ENCODE peak calls at places on chromosome 4, in ten cellular contexts. H is GM23248, A is mammary epithelial cell, B is PC-3, Q is IMR-90, W is HCT116, V is colonic mucosa, C is neural progenitor cell, L is astrocyte, R is mesenchymal stem cell. J is an unnamed sample. For H3K36me3, the result is how much of the 10 kb centered on the place peaks cover.

GRCh38 chr4:121070274-121070673 is 2.1 kb downstream of the NDNF start:
- DNase-seq in H (peak), A (no peak), B (no peak), Q (no peak), W (no peak), V (peak), C (peak), L (no peak), R (no peak), J (no peak)

GRCh38 chr4:104395219-104395618 is 99.5 kb downstream of the CXXC4 start:
- DNase-seq in H (no peak), A (no peak), B (no peak), Q (no peak), W (no peak), V (no peak), C (no peak), L (peak), R (peak), J (no peak)

GRCh38 chr4:142984871-142985585 is 138.9 kb upstream of the INPP4B start:
- DNase-seq in H (peak), A (peak), B (peak), Q (peak), W (peak), V (peak), C (peak), L (no peak), R (peak), J (peak)

GRCh38 chr4:137032242-137032641 is 500.1 kb downstream of the PCDH18 start:
- DNase-seq in H (peak), A (no peak), B (no peak), Q (no peak), W (no peak), V (no peak), C (no peak), L (peak), R (no peak), J (no peak)

GRCh38 chr4:88286897-88287296 is 2.5 kb upstream of the PPM1K start:
- DNase-seq in H (peak), A (no peak), B (no peak), Q (no peak), W (no peak), V (no peak), C (no peak), L (no peak), R (peak), J (peak)

GRCh38 chr4:54268151-54268550 is 39.1 kb downstream of the PDGFRA start:
- DNase-seq in H (peak), A (peak), B (no peak), Q (peak), W (no peak), V (no peak), C (no peak), L (peak), R (peak), J (peak)

GRCh38 chr4:2806392-2807355 is 13.8 kb downstream of the SH3BP2 start:
- DNase-seq in H (peak), A (no peak), B (no peak), Q (peak), W (no peak), V (peak), C (no peak), L (no peak), R (no peak), J (peak)

GRCh38 chr4:125011646-125012045 is 299.1 kb upstream of the ANKRD50 start:
- DNase-seq in H (peak), A (no peak), B (no peak), Q (peak), W (no peak), V (no peak), C (no peak), L (no peak), R (peak), J (no peak)

GRCh38 chr4:165874799-165875371 is 1.8 kb downstream of the TLL1 start:
- DNase-seq in H (no peak), A (peak), B (peak), Q (no peak), W (no peak), V (peak), C (peak), L (no peak), R (peak), J (no peak)

GRCh38 chr4:126679303-126679702 is 953.5 kb upstream of the INTU start:
- DNase-seq in H (no peak), A (no peak), B (no peak), Q (no peak), W (no peak), V (no peak), C (no peak), L (no peak), R (no peak), J (no peak)

GRCh38 chr4:110510955-110511544 is 35.1 kb downstream of the ENPEP start:
- DNase-seq in H (peak), A (peak), B (peak), Q (peak), W (peak), V (no peak), C (peak), L (peak), R (peak), J (peak)

GRCh38 chr4:34891892-34892291 is 1352.4 kb downstream of the ARAP2 start:
- DNase-seq in H (no peak), A (no peak), B (no peak), Q (no peak), W (no peak), V (no peak), C (no peak), L (no peak), R (no peak), J (no peak)

GRCh38 chr4:26992657-26993361 is 132.2 kb downstream of the STIM2 start:
- DNase-seq in H (peak), A (peak), B (no peak), Q (peak), W (no peak), V (no peak), C (no peak), L (peak), R (no peak), J (peak)

GRCh38 chr4:98749206-98749605 is 90.8 kb upstream of the TSPAN5 start:
- DNase-seq in H (peak), A (no peak), B (no peak), Q (no peak), W (no peak), V (no peak), C (no peak), L (peak), R (peak), J (peak)

GRCh38 chr4:51890760-51891159 is 47.8 kb downstream of the DCUN1D4 start:
- DNase-seq in H (no peak), A (no peak), B (no peak), Q (no peak), W (no peak), V (no peak), C (no peak), L (no peak), R (no peak), J (no peak)

GRCh38 chr4:77451530-77451929 is 154.1 kb upstream of the CXCL13 start:
- DNase-seq in H (peak), A (peak), B (peak), Q (no peak), W (no peak), V (no peak), C (no peak), L (no peak), R (no peak), J (no peak)

GRCh38 chr4:181846934-181847333 is 396.3 kb upstream of the TENM3 start:
- DNase-seq in H (no peak), A (no peak), B (no peak), Q (no peak), W (no peak), V (no peak), C (no peak), L (no peak), R (no peak), J (no peak)

GRCh38 chr4:121140712-121141111 is 23.4 kb downstream of the TNIP3 start:
- DNase-seq in H (peak), A (no peak), B (no peak), Q (peak), W (no peak), V (no peak), C (no peak), L (peak), R (peak), J (peak)

GRCh38 chr4:138521809-138522208 is 279.7 kb upstream of the SLC7A11 start:
- DNase-seq in H (no peak), A (no peak), B (no peak), Q (no peak), W (no peak), V (no peak), C (no peak), L (no peak), R (no peak), J (no peak)

GRCh38 chr4:184343400-184344177 is 125.9 kb upstream of the ENPP6 start:
- DNase-seq in H (peak), A (peak), B (peak), Q (peak), W (peak), V (peak), C (peak), L (peak), R (peak), J (peak)

GRCh38 chr4:154559931-154560801 is 2.6 kb upstream of the FGB start:
- DNase-seq in H (no peak), A (no peak), B (no peak), Q (no peak), W (no peak), V (no peak), C (no peak), L (no peak), R (no peak), J (no peak)

DNA sequence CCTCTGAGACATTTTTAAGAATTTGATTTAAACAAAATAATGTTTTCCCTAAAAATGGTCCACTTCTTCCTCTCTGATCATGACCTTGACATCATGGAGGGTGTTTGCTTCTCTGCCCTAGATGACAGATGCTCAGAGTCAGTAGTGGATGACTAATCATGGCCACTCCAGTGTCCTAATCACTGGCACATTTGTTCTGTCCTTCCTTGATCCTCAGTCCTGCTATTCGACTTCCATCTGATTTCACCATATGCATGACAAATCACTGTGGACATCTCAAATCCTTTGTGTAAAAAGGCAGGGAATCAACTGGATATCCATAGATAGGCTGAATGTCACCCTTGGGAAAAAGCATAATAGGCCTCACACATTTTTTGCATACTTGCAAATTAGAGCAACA is 9.0 kb downstream of the CRMP1 start:
- DNase-seq in H (peak), A (no peak), B (no peak), Q (no peak), W (no peak), V (no peak), C (no peak), L (no peak), R (peak), J (no peak)
- H3K9ac ChIP-seq in H (no peak), A (no peak), B (no peak), Q (no peak), W (no peak), V (no peak), C (no peak), L (no peak), R (no peak), J (no peak)

GRCh38 chr4:140028676-140029407 is 125.1 kb downstream of the MAML3 start:
- DNase-seq in H (no peak), A (no peak), B (peak), Q (peak), W (no peak), V (no peak), C (no peak), L (no peak), R (no peak), J (no peak)

GRCh38 chr4:140027135-140027534 is 126.8 kb downstream of the MAML3 start:
- DNase-seq in H (peak), A (no peak), B (no peak), Q (no peak), W (no peak), V (no peak), C (no peak), L (no peak), R (no peak), J (no peak)

GRCh38 chr4:140037353-140038030 is 116.5 kb downstream of the MAML3 start:
- DNase-seq in H (peak), A (peak), B (peak), Q (peak), W (no peak), V (no peak), C (peak), L (peak), R (peak), J (peak)

GRCh38 chr4:140031706-140032105 is 122.3 kb downstream of the MAML3 start:
- DNase-seq in H (no peak), A (no peak), B (no peak), Q (no peak), W (no peak), V (no peak), C (no peak), L (no peak), R (no peak), J (no peak)
- H3K4me3 ChIP-seq in H (no peak), A (no peak), B (no peak), Q (no peak), W (no peak), V (no peak), C (no peak), L (no peak), R (no peak), J (no peak)

GRCh38 chr4:68337522-68337921 is 12.4 kb downstream of the YTHDC1 start:
- DNase-seq in H (no peak), A (no peak), B (no peak), Q (no peak), W (no peak), V (no peak), C (no peak), L (no peak), R (no peak), J (no peak)

GRCh38 chr4:68342139-68342538 is 7.8 kb downstream of the YTHDC1 start:
- DNase-seq in H (peak), A (peak), B (peak), Q (peak), W (no peak), V (no peak), C (peak), L (peak), R (peak), J (peak)

GRCh38 chr4:68337004-68337403 is 12.9 kb downstream of the YTHDC1 start:
- DNase-seq in H (no peak), A (no peak), B (no peak), Q (no peak), W (no peak), V (no peak), C (no peak), L (no peak), R (no peak), J (no peak)

GRCh38 chr4:68338625-68339024 is 11.3 kb downstream of the YTHDC1 start:
- DNase-seq in H (no peak), A (no peak), B (no peak), Q (no peak), W (no peak), V (no peak), C (no peak), L (no peak), R (no peak), J (no peak)

GRCh38 chr4:68336530-68336929 is 13.4 kb downstream of the YTHDC1 start:
- DNase-seq in H (no peak), A (no peak), B (no peak), Q (no peak), W (no peak), V (no peak), C (no peak), L (no peak), R (no peak), J (no peak)
- H3K36me3 ChIP-seq in H (half or more), A (under half), B (half or more), Q (under half), W (under half), V (under half), C (under half), L (under half), R (under half), J (half or more)

DNA sequence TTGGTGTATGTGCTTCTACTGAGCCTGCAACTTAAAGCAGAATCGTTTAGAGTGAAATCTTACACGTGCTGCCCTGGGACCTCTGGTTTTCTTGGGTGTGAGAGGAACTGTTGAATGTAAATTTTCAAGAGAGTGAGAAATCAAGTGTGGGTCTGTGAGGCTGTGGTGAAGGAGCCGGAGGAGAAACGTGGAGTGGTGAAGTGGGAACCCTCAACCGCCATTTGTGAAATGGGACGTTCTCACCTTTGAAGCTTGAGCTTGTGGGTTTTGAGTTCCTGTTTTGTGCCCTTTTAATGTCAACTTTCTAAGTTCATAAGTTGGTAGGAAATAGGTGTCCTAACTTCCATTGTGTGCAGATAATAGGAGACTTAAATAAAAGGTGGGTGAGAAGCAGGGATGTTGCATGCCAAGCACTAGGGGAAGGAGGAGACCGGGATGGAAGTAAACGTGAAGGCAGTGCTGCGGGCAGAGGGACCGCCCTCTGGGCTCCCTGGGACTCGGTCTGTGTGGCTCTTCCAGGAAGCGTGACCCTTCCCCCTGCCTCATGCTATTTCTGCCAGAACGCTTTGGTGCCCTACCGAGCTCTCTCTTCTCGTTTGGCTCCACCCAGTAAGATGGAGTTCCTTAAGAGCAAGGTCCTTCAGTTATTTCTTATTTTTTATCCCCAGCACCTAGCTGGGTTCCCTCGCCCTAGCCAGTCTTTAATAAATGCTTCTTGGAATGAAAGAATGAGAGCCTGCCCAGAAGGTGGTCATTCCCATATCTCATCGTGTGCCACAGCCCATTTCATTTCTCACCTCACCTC is 56.0 kb downstream of the TMEM131L start:
- DNase-seq in H (no peak), A (no peak), B (no peak), Q (no peak), W (no peak), V (peak), C (no peak), L (no peak), R (no peak), J (no peak)
- H3K9ac ChIP-seq in H (no peak), A (no peak), B (no peak), Q (no peak), W (no peak), V (no peak), C (no peak), L (no peak), R (no peak), J (no peak)

DNA sequence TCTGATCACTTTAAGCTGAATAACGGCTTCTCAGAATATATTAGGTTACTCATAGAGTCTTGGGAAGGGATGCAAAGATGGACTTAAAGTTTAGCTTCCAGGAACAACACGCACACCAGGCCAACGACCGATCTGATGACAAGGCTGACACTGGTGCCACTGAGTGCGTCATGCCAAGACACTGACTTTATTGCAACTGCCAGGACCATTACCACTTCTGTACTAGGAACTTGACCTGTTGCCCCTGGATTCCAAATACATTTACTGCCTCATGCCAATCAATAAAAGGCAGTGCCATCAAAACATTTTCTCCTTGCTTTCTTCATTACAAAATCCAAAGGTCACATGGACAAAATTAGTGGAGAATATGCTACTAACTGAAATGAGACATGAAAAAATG is 505.9 kb upstream of the CTSO start:
- DNase-seq in H (no peak), A (no peak), B (no peak), Q (no peak), W (no peak), V (no peak), C (no peak), L (no peak), R (no peak), J (no peak)
- H3K4me3 ChIP-seq in H (no peak), A (no peak), B (no peak), Q (no peak), W (no peak), V (no peak), C (no peak), L (no peak), R (no peak), J (no peak)

GRCh38 chr4:13340672-13341071 is 143.5 kb downstream of the RAB28 start:
- DNase-seq in H (no peak), A (no peak), B (peak), Q (no peak), W (no peak), V (no peak), C (no peak), L (no peak), R (no peak), J (no peak)
- H3K36me3 ChIP-seq in H (under half), A (under half), B (under half), Q (under half), W (under half), V (under half), C (under half), L (under half), R (under half), J (under half)

GRCh38 chr4:81806485-81806884 is 334.8 kb upstream of the RASGEF1B start:
- DNase-seq in H (no peak), A (no peak), B (no peak), Q (no peak), W (no peak), V (no peak), C (no peak), L (no peak), R (no peak), J (no peak)

GRCh38 chr4:81804849-81805248 is 333.1 kb upstream of the RASGEF1B start:
- DNase-seq in H (no peak), A (no peak), B (no peak), Q (no peak), W (no peak), V (no peak), C (no peak), L (no peak), R (no peak), J (no peak)

GRCh38 chr4:81807927-81808672 is 336.4 kb upstream of the RASGEF1B start:
- DNase-seq in H (no peak), A (peak), B (peak), Q (no peak), W (no peak), V (no peak), C (no peak), L (no peak), R (no peak), J (no peak)

GRCh38 chr4:81811562-81812293 is 340.0 kb upstream of the RASGEF1B start:
- DNase-seq in H (no peak), A (no peak), B (peak), Q (no peak), W (no peak), V (no peak), C (no peak), L (no peak), R (no peak), J (no peak)

DNA sequence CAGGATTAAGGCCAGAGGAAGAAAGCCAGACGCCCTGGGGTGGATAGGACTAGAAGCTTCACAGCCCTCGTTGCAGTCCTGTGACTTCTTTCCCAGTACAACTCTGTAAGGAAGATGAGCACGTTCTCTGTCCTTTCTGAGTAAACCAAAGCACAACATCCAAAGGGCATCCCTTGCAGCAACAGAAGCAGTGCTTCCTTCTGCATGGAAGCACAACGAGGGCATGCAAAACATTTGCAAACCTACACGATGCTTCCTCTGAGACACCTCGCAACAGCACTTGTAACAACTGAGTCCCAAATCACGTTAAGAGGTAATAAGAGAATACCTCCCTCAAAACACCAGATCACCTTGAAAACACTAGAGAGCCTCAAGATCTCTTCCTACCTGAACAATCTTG is 335.7 kb upstream of the RASGEF1B start:
- DNase-seq in H (no peak), A (no peak), B (no peak), Q (no peak), W (no peak), V (no peak), C (no peak), L (no peak), R (no peak), J (no peak)
- H3K9ac ChIP-seq in H (no peak), A (no peak), B (no peak), Q (no peak), W (no peak), V (no peak), C (no peak), L (no peak), R (no peak), J (no peak)

GRCh38 chr4:127829014-127829413 is 46.9 kb downstream of the HSPA4L start:
- DNase-seq in H (no peak), A (no peak), B (no peak), Q (no peak), W (no peak), V (no peak), C (no peak), L (no peak), R (no peak), J (no peak)
- H3K4me3 ChIP-seq in H (no peak), A (no peak), B (no peak), Q (no peak), W (no peak), V (no peak), C (no peak), L (no peak), R (no peak), J (no peak)

GRCh38 chr4:1239949-1240305 is 9.0 kb downstream of the CTBP1 start:
- DNase-seq in H (no peak), A (no peak), B (no peak), Q (no peak), W (no peak), V (no peak), C (no peak), L (no peak), R (no peak), J (no peak)
- H3K36me3 ChIP-seq in H (under half), A (under half), B (under half), Q (half or more), W (under half), V (under half), C (under half), L (under half), R (half or more), J (half or more)

J was measured in adipocyte.